ENCODE peak calls at places on chromosomes 2 and 18, in five cellular contexts. W is CD8-positive, alpha-beta memory T cell; C is colonic mucosa; F is H9; L is tibial nerve. S is an unnamed sample.

GRCh38 chr2:31151501-31151900 is 13.3 kb upstream of the GALNT14 start:
- DNase-seq in W (no peak), C (no peak), F (no peak), L (no peak), S (no peak)

GRCh38 chr18:28961669-28962228 is 784.8 kb upstream of the CDH2 start:
- DNase-seq in W (no peak), C (no peak), F (peak), L (no peak), S (peak)

GRCh38 chr2:150303281-150303680 is 184.2 kb downstream of the RND3 start:
- DNase-seq in W (no peak), C (no peak), F (no peak), L (no peak), S (no peak)

GRCh38 chr2:67451086-67451832 is 54.1 kb downstream of the ETAA1 start:
- DNase-seq in W (no peak), C (no peak), F (no peak), L (no peak), S (no peak)

GRCh38 chr2:228841877-228842276 is 429.2 kb downstream of the PID1 start:
- DNase-seq in W (no peak), C (no peak), F (no peak), L (no peak), S (no peak)

GRCh38 chr2:218964041-218964771 is 4.7 kb downstream of the CDK5R2 start:
- DNase-seq in W (no peak), C (no peak), F (no peak), L (no peak), S (no peak)

GRCh38 chr18:525066-525797 is 24.7 kb upstream of the COLEC12 start:
- DNase-seq in W (no peak), C (no peak), F (no peak), L (no peak), S (no peak)

GRCh38 chr18:62325806-62326645 is 916 bp downstream of the TNFRSF11A start:
- DNase-seq in W (peak), C (no peak), F (no peak), L (no peak), S (no peak)

GRCh38 chr2:209501579-209501978 is 77.7 kb downstream of the MAP2 start:
- DNase-seq in W (no peak), C (no peak), F (no peak), L (no peak), S (no peak)

GRCh38 chr2:186460465-186460864 is 25.6 kb upstream of the ZC3H15 start:
- DNase-seq in W (no peak), C (no peak), F (no peak), L (no peak), S (no peak)

GRCh38 chr2:3662239-3662638 is 4.2 kb downstream of the ALLC start:
- DNase-seq in W (no peak), C (no peak), F (peak), L (no peak), S (no peak)

GRCh38 chr2:11508279-11508678 is 25.6 kb upstream of the GREB1 start:
- DNase-seq in W (no peak), C (no peak), F (no peak), L (no peak), S (no peak)

GRCh38 chr18:39260565-39260964 is 1695.0 kb upstream of the CELF4 start:
- DNase-seq in W (no peak), C (no peak), F (no peak), L (no peak), S (no peak)

GRCh38 chr18:45745817-45746461 is 22.0 kb downstream of the SLC14A1 start:
- DNase-seq in W (no peak), C (no peak), F (no peak), L (no peak), S (no peak)

GRCh38 chr2:148643421-148643820 is 1.1 kb upstream of the EPC2 start:
- DNase-seq in W (no peak), C (no peak), F (no peak), L (no peak), S (no peak)

GRCh38 chr2:7744827-7745226 is 827.6 kb downstream of the RNF144A start:
- DNase-seq in W (peak), C (no peak), F (no peak), L (no peak), S (no peak)

GRCh38 chr2:158013791-158014190 is 87.9 kb upstream of the UPP2 start:
- DNase-seq in W (no peak), C (no peak), F (no peak), L (no peak), S (no peak)

GRCh38 chr2:46873632-46874068 is 42.0 kb downstream of the MCFD2 start:
- DNase-seq in W (no peak), C (peak), F (peak), L (peak), S (no peak)

GRCh38 chr2:64214281-64215115 is 70.3 kb upstream of the PELI1 start:
- DNase-seq in W (peak), C (peak), F (no peak), L (no peak), S (no peak)

GRCh38 chr2:86301010-86301409 is 36.4 kb downstream of the REEP1 start:
- DNase-seq in W (no peak), C (no peak), F (no peak), L (no peak), S (no peak)

GRCh38 chr2:127695491-127696472 is 5.5 kb upstream of the SFT2D3 start:
- DNase-seq in W (peak), C (peak), F (peak), L (no peak), S (peak)

GRCh38 chr18:3794537-3795348 is 344.8 kb downstream of the TGIF1 start:
- DNase-seq in W (no peak), C (no peak), F (no peak), L (no peak), S (no peak)

GRCh38 chr2:165814473-165814872 is 20.4 kb upstream of the GALNT3 start:
- DNase-seq in W (no peak), C (no peak), F (no peak), L (no peak), S (no peak)

GRCh38 chr18:36402765-36403396 is 105.4 kb downstream of the FHOD3 start:
- DNase-seq in W (no peak), C (no peak), F (peak), L (peak), S (no peak)

GRCh38 chr18:12362473-12363174 is 14.4 kb downstream of the AFG3L2 start:
- DNase-seq in W (no peak), C (no peak), F (no peak), L (no peak), S (no peak)

GRCh38 chr2:206160124-206160806 is 570 bp downstream of the EEF1B2 start:
- DNase-seq in W (no peak), C (no peak), F (no peak), L (no peak), S (no peak)

GRCh38 chr2:228689049-228689448 is 507.6 kb upstream of the SPHKAP start:
- DNase-seq in W (no peak), C (no peak), F (peak), L (no peak), S (no peak)

GRCh38 chr2:101900375-101900774 is 91.4 kb upstream of the IL1R2 start:
- DNase-seq in W (no peak), C (no peak), F (no peak), L (no peak), S (no peak)

GRCh38 chr18:490024-490366 is 10.5 kb downstream of the COLEC12 start:
- DNase-seq in W (no peak), C (no peak), F (no peak), L (no peak), S (no peak)

GRCh38 chr2:20092226-20092900 is 40.9 kb upstream of the LAPTM4A start:
- DNase-seq in W (no peak), C (no peak), F (no peak), L (no peak), S (no peak)
- H3K27ac ChIP-seq in W (no peak), C (no peak), F (no peak), L (no peak), S (no peak)

DNA sequence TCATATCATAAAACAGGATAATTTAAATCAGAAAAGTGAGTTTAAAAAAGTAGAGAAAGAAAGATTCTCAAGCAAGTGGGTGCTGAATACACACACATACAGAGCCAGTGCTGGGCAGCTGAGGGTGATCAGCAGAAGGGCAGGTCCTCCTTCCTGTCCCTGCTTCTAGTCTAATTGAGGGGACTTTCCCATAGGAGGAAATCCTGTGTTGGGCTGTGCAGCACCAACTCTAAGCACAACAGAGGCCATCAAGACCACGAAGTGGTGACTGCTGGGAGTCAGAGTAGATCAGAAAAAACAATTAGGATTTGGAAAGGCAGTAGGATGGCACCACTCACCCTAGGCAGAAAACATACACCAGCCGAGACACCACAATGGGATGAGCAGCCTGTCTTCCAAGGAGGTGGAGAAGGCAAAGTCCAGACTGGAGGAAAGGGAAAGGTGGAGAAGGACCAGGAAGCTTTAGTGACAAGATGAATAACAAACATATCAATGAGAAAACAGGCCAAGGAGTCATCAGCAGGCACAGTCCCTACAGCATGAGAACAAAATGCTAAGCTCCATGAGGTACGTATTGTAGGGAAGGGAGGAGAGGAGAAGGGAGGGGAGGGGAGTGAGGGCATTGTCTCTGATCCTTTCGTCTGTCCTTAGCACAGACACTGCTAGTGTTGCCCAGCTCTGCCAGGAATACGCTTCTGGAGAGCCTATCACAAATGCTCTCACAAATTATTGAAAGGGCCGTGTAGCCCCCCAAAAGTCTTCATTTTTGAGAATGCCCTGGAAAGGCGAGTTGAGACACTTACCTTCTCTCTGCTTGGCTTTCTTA is 16.7 kb upstream of the MSGN1 start:
- DNase-seq in W (no peak), C (no peak), F (no peak), L (no peak), S (no peak)
- H3K27ac ChIP-seq in W (no peak), C (no peak), F (no peak), L (no peak), S (no peak)

DNA sequence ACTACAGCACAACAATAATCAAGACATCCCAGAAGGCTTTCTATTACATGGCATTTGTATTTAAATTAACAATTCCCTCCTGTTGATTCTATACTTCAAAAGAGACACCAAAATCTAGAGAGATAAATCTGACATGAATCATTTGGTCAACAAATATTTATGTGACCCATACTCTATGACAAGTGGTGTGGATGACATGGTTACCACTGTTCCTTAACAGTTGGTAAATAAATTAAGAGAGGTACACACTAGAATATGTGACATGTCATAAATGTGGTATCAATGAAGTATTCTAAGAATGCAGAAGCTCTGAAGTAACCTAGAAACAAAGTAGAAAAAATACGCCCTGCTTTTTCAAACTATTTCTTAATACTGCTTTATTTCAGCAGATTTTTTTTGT is 255.4 kb downstream of the EXOC6B start:
- DNase-seq in W (no peak), C (no peak), F (no peak), L (no peak), S (no peak)
- H3K27ac ChIP-seq in W (no peak), C (no peak), F (no peak), L (no peak), S (no peak)

GRCh38 chr2:84889332-84889731 is 8.4 kb upstream of the TRABD2A start:
- DNase-seq in W (no peak), C (peak), F (no peak), L (no peak), S (no peak)
- H3K27ac ChIP-seq in W (peak), C (peak), F (no peak), L (no peak), S (no peak)

S was measured in caudate nucleus.